ENCODE peak calls at places on chromosome 12, in nine cellular contexts. B is kidney epithelial cell, V is HepG2, M is colonic mucosa, Q is A549, Y is heart left ventricle, P is mammary epithelial cell, L is fibroblast of mammary gland, D is BE2C. H is an unnamed sample.

GRCh38 chr12:8572507-8572906 is 31.8 kb upstream of the CLEC4E start:
- DNase-seq in B (no peak), V (no peak), M (no peak), Q (no peak), Y (no peak), P (peak), L (no peak), D (no peak), H (peak)

GRCh38 chr12:13181375-13182070 is 15.0 kb upstream of the EMP1 start:
- DNase-seq in B (no peak), V (no peak), M (peak), Q (no peak), Y (no peak), P (no peak), L (no peak), D (no peak), H (no peak)

GRCh38 chr12:1532367-1532752 is 62.0 kb downstream of the FBXL14 start:
- DNase-seq in B (no peak), V (no peak), M (no peak), Q (no peak), Y (no peak), P (no peak), L (no peak), D (no peak), H (no peak)

GRCh38 chr12:112176321-112177010 is 51.1 kb downstream of the TRAFD1 start:
- DNase-seq in B (no peak), V (no peak), M (no peak), Q (no peak), Y (no peak), P (no peak), L (no peak), D (no peak), H (no peak)

GRCh38 chr12:12870454-12870853 is 20.9 kb upstream of the GPRC5A start:
- DNase-seq in B (peak), V (peak), M (no peak), Q (peak), Y (no peak), P (peak), L (peak), D (no peak), H (peak)

GRCh38 chr12:80676856-80677255 is 30.6 kb upstream of the MYF6 start:
- DNase-seq in B (no peak), V (no peak), M (no peak), Q (no peak), Y (no peak), P (no peak), L (no peak), D (no peak), H (no peak)

GRCh38 chr12:19404232-19404880 is 34.9 kb upstream of the AEBP2 start:
- DNase-seq in B (no peak), V (no peak), M (no peak), Q (no peak), Y (no peak), P (no peak), L (no peak), D (no peak), H (no peak)

GRCh38 chr12:99658950-99659349 is 11.4 kb downstream of the GARIN6 start:
- DNase-seq in B (no peak), V (no peak), M (no peak), Q (no peak), Y (no peak), P (no peak), L (peak), D (no peak), H (peak)

GRCh38 chr12:1552978-1553471 is 41.4 kb downstream of the FBXL14 start:
- DNase-seq in B (no peak), V (no peak), M (no peak), Q (no peak), Y (no peak), P (no peak), L (peak), D (no peak), H (no peak)

GRCh38 chr12:92363295-92364146 is 217.9 kb upstream of the BTG1 start:
- DNase-seq in B (no peak), V (no peak), M (peak), Q (no peak), Y (peak), P (no peak), L (peak), D (peak), H (peak)

GRCh38 chr12:14454098-14454907 is 88.8 kb downstream of the ATF7IP start:
- DNase-seq in B (no peak), V (peak), M (peak), Q (peak), Y (no peak), P (peak), L (peak), D (peak), H (peak)

GRCh38 chr12:6250343-6250742 is 50.1 kb downstream of the CD9 start:
- DNase-seq in B (no peak), V (no peak), M (no peak), Q (no peak), Y (no peak), P (no peak), L (no peak), D (peak), H (no peak)

GRCh38 chr12:57738661-57739237 is at the start of gene AGAP2:
- DNase-seq in B (no peak), V (no peak), M (no peak), Q (no peak), Y (peak), P (no peak), L (no peak), D (peak), H (no peak)

GRCh38 chr12:26629864-26630263 is 203.1 kb downstream of the ITPR2 start:
- DNase-seq in B (no peak), V (no peak), M (no peak), Q (no peak), Y (no peak), P (no peak), L (peak), D (no peak), H (peak)
- TF ChIP-seq CTCF in B (peak), V (peak), M (no peak), Q (peak), Y (peak), P (peak), L (peak), D (no peak), H (peak)

GRCh38 chr12:124420972-124421674 is 126.2 kb downstream of the RFLNA start:
- DNase-seq in B (no peak), V (no peak), M (no peak), Q (no peak), Y (peak), P (no peak), L (no peak), D (peak), H (no peak)
- H3K4me3 ChIP-seq in B (no peak), V (no peak), M (no peak), Q (no peak), Y (no peak), P (no peak), L (no peak), D (no peak), H (no peak)

DNA sequence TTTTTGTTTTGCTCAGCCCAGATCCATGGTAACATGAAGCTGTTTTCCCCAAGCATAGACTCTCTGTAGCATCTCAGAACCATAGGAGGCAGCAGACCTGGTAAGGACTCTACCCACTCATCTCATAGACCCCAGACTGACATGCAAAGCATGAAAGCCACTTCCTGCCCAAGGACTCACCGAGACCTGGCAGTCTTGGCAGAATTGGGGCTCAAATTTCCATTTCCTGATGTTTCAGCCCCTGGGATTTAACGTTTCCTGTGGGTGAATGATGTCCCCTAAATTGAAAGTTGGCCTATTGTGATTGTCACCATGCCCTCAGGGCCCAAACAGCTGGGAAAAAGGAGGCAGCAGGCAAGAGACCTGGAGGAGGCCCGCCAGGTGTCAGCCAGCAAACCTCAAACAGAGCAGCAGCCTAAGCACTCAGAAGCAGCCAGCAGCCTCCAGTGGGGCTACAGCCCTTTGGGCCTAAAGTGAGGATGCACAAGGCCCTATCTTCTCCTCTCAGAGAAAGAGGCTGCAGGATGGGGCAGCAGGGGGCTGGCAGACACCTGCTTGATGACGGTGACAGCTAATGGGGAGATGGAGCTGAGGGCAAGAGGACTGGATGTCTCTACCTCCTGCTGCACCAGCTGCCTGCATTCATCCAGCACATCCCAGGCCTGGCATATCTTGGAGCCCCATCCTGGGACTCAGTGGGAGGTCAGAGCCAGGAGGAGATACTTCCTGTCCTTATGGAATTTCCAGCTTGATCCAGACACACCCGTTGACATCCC is 8.5 kb downstream of the KRT85 start:
- DNase-seq in B (no peak), V (no peak), M (no peak), Q (no peak), Y (no peak), P (no peak), L (no peak), D (no peak), H (no peak)
- TF ChIP-seq CTCF in B (no peak), V (no peak), M (no peak), Q (no peak), Y (no peak), P (no peak), L (no peak), D (no peak), H (no peak)

DNA sequence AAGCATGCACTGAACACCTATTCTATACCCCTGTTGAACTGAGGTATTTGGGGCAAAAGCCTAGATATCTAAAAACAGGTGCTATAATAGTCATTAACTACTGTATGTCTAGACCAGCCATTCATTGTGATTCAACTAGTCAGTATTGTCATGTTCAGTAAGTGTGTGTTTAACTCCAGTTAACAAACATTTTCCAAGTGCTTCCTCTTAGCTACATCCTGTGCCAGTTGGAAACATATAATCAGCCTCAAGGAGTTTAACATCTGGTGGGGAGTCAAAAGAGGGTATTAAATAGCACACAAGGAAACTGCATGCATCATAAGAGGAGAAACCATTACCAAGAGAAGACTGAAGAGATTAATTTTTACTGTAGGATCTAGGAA is 20.4 kb downstream of the TMTC1 start:
- DNase-seq in B (no peak), V (no peak), M (no peak), Q (no peak), Y (no peak), P (no peak), L (no peak), D (no peak), H (no peak)
- H3K4me3 ChIP-seq in B (no peak), V (no peak), M (no peak), Q (no peak), Y (no peak), P (no peak), L (no peak), D (no peak), H (no peak)

GRCh38 chr12:90166671-90167070 is 458.0 kb upstream of the ATP2B1 start:
- DNase-seq in B (no peak), V (no peak), M (no peak), Q (no peak), Y (no peak), P (peak), L (no peak), D (no peak), H (no peak)

GRCh38 chr12:90167501-90167900 is 458.9 kb upstream of the ATP2B1 start:
- DNase-seq in B (no peak), V (no peak), M (no peak), Q (no peak), Y (no peak), P (peak), L (no peak), D (no peak), H (no peak)

GRCh38 chr12:90166012-90166411 is 457.4 kb upstream of the ATP2B1 start:
- DNase-seq in B (no peak), V (no peak), M (no peak), Q (no peak), Y (no peak), P (no peak), L (no peak), D (no peak), H (no peak)

GRCh38 chr12:90163975-90164374 is 455.3 kb upstream of the ATP2B1 start:
- DNase-seq in B (no peak), V (no peak), M (no peak), Q (no peak), Y (no peak), P (no peak), L (peak), D (no peak), H (no peak)
- TF ChIP-seq CTCF in B (no peak), V (no peak), M (no peak), Q (no peak), Y (no peak), P (no peak), L (peak), D (peak), H (no peak)

GRCh38 chr12:107493646-107494045 is 192.0 kb upstream of the PWP1 start:
- DNase-seq in B (no peak), V (no peak), M (no peak), Q (no peak), Y (no peak), P (no peak), L (no peak), D (no peak), H (no peak)

GRCh38 chr12:107494331-107494730 is 191.3 kb upstream of the PWP1 start:
- DNase-seq in B (no peak), V (no peak), M (no peak), Q (no peak), Y (no peak), P (no peak), L (no peak), D (no peak), H (no peak)

GRCh38 chr12:107492393-107493134 is 193.0 kb upstream of the PWP1 start:
- DNase-seq in B (no peak), V (peak), M (peak), Q (no peak), Y (no peak), P (no peak), L (no peak), D (no peak), H (no peak)

GRCh38 chr12:107491856-107492255 is 193.7 kb upstream of the PWP1 start:
- DNase-seq in B (no peak), V (no peak), M (no peak), Q (no peak), Y (no peak), P (no peak), L (peak), D (no peak), H (peak)

GRCh38 chr12:107493135-107493494 is 192.5 kb upstream of the PWP1 start:
- DNase-seq in B (no peak), V (no peak), M (no peak), Q (no peak), Y (no peak), P (no peak), L (no peak), D (no peak), H (no peak)
- H3K4me3 ChIP-seq in B (no peak), V (no peak), M (no peak), Q (no peak), Y (no peak), P (no peak), L (no peak), D (no peak), H (no peak)

H was measured in cardiac fibroblast.